ENCODE peak calls at places on chromosomes 11 and 22, in seven cellular contexts. G is K562, P is HepG2, T is tibial nerve, H is A549, L is ovary, F is SK-N-SH. U is an unnamed sample.

GRCh38 chr22:45911601-45912271 is 65.2 kb downstream of the WNT7B start:
- DNase-seq in G (no peak), P (peak; percentile 6), T (peak; percentile 20), H (peak; percentile 96), L (peak; percentile 39), F (no peak), U (peak; percentile 36)

GRCh38 chr22:46934746-46935491 is 172.5 kb downstream of the TBC1D22A start:
- DNase-seq in G (peak; percentile 73), P (peak; percentile 84), T (no peak), H (peak; percentile 56), L (no peak), F (no peak), U (no peak)

GRCh38 chr22:20520093-20520511 is 12.7 kb downstream of the MED15 start:
- DNase-seq in G (no peak), P (no peak), T (no peak), H (no peak), L (no peak), F (no peak), U (no peak)

GRCh38 chr11:117255966-117256365 is 23.5 kb downstream of the RNF214 start:
- DNase-seq in G (no peak), P (no peak), T (no peak), H (no peak), L (no peak), F (no peak), U (no peak)

GRCh38 chr11:23405350-23405937 is 545.2 kb upstream of the CCDC179 start:
- DNase-seq in G (no peak), P (no peak), T (no peak), H (no peak), L (no peak), F (no peak), U (no peak)

GRCh38 chr11:469684-470667 is 19.9 kb downstream of the PTDSS2 start:
- DNase-seq in G (no peak), P (peak; percentile 83), T (peak; percentile 63), H (peak; percentile 58), L (peak; percentile 77), F (peak; percentile 35), U (peak; percentile 63)

GRCh38 chr11:742571-743201 is 4.6 kb upstream of the TALDO1 start:
- DNase-seq in G (no peak), P (no peak), T (no peak), H (no peak), L (no peak), F (no peak), U (no peak)

GRCh38 chr11:64413417-64413816 is 54.5 kb downstream of the RPS6KA4 start:
- DNase-seq in G (no peak), P (no peak), T (no peak), H (no peak), L (no peak), F (no peak), U (no peak)

GRCh38 chr11:46321757-46322156 is 25.5 kb upstream of the DGKZ start:
- DNase-seq in G (no peak), P (no peak), T (no peak), H (no peak), L (no peak), F (no peak), U (no peak)

GRCh38 chr22:39150848-39151215 is 1.6 kb downstream of the CBX7 start:
- DNase-seq in G (no peak), P (no peak), T (no peak), H (no peak), L (no peak), F (no peak), U (no peak)

GRCh38 chr22:44191036-44191454 is 10.3 kb downstream of the PARVG start:
- DNase-seq in G (no peak), P (no peak), T (no peak), H (no peak), L (no peak), F (no peak), U (no peak)

GRCh38 chr11:6440906-6441358 is at the start of gene HPX:
- DNase-seq in G (no peak), P (peak; percentile 86), T (no peak), H (no peak), L (no peak), F (no peak), U (no peak)

GRCh38 chr11:112795142-112795815 is 165.9 kb upstream of the NCAM1 start:
- DNase-seq in G (peak; percentile 70), P (peak; percentile 19), T (peak; percentile 40), H (peak; percentile 37), L (peak; percentile 21), F (peak; percentile 56), U (peak; percentile 35)

GRCh38 chr22:22553735-22554134 is 5.3 kb downstream of the PRAME start:
- DNase-seq in G (peak; percentile 69), P (no peak), T (no peak), H (no peak), L (no peak), F (no peak), U (no peak)

GRCh38 chr11:34639545-34639944 is 18.7 kb downstream of the EHF start:
- DNase-seq in G (no peak), P (no peak), T (no peak), H (peak; percentile 51), L (no peak), F (no peak), U (no peak)

GRCh38 chr11:34640050-34640971 is 19.4 kb downstream of the EHF start:
- DNase-seq in G (peak; percentile 41), P (peak; percentile 94), T (no peak), H (peak; percentile 98), L (no peak), F (no peak), U (peak; percentile 87)

GRCh38 chr11:34641456-34641855 is 20.6 kb downstream of the EHF start:
- DNase-seq in G (no peak), P (no peak), T (no peak), H (peak; percentile 51), L (no peak), F (no peak), U (no peak)

GRCh38 chr11:34643846-34644245 is 23.0 kb downstream of the EHF start:
- DNase-seq in G (no peak), P (no peak), T (no peak), H (no peak), L (no peak), F (no peak), U (no peak)

DNA sequence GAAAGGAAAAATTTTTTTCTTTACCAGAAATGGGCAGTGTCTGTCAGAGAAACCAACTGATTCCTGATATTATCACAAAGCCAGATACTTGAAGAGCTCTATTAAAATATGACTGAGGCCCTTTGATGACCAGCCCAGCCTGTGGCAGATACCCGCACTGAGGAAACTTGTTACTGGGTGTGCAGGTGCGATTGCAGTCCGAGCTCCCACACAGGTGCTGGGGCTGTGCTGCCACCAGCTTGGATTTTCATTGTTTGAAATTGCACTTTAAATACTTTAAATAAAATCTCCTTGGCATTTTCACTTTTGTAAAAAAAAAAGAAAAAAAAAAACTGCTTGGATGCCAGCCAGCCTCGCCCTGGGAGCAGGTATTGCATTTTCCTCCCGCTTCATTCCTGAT is 21.1 kb downstream of the EHF start:
- DNase-seq in G (no peak), P (no peak), T (no peak), H (no peak), L (no peak), F (peak; percentile 23), U (no peak)
- TF ChIP-seq EP300 in G (no peak), P (no peak), T (no peak), H (no peak), L (no peak), F (no peak), U (no peak)

GRCh38 chr22:40418366-40419201 is 48.2 kb downstream of the SGSM3 start:
- DNase-seq in G (no peak), P (no peak), T (no peak), H (no peak), L (no peak), F (no peak), U (no peak)
- H3K4me1 ChIP-seq in G (no peaks in the 10 kb centered on the region), P (no peaks in the 10 kb centered on the region), T (no peaks in the 10 kb centered on the region), H (no peaks in the 10 kb centered on the region), L (peaks cover 2% of the 10 kb centered on the region), F (peaks cover 18% of the 10 kb centered on the region), U (peaks cover 18% of the 10 kb centered on the region)

GRCh38 chr11:68096962-68097361 is 24.2 kb downstream of the CHKA start:
- DNase-seq in G (no peak), P (no peak), T (no peak), H (no peak), L (no peak), F (no peak), U (no peak)

GRCh38 chr11:68093565-68093964 is 27.6 kb downstream of the CHKA start:
- DNase-seq in G (no peak), P (no peak), T (no peak), H (no peak), L (no peak), F (no peak), U (no peak)

GRCh38 chr11:68099474-68100405 is 21.4 kb downstream of the CHKA start:
- DNase-seq in G (peak; percentile 74), P (peak; percentile 99), T (no peak), H (no peak), L (peak; percentile 62), F (peak; percentile 57), U (peak; percentile 95)

GRCh38 chr11:68099057-68099456 is 22.1 kb downstream of the CHKA start:
- DNase-seq in G (no peak), P (no peak), T (no peak), H (no peak), L (no peak), F (no peak), U (no peak)
- H3K27ac ChIP-seq in G (peak overlapping the region; percentile 57), P (peak overlapping the region; percentile 94), T (peak overlapping the region; percentile 34), H (no peak overlapping the region), L (peak overlapping the region; percentile 22), F (peak overlapping the region; percentile 53), U (no peak overlapping the region)

GRCh38 chr11:37747121-37747520 is 1149.1 kb upstream of the RAG2 start:
- DNase-seq in G (no peak), P (no peak), T (no peak), H (no peak), L (no peak), F (no peak), U (no peak)

GRCh38 chr11:37748641-37749040 is 1150.6 kb upstream of the RAG2 start:
- DNase-seq in G (no peak), P (no peak), T (no peak), H (no peak), L (no peak), F (no peak), U (no peak)
- TF ChIP-seq EP300 in G (no peak), P (no peak), T (no peak), H (no peak), L (no peak), F (no peak), U (no peak)

DNA sequence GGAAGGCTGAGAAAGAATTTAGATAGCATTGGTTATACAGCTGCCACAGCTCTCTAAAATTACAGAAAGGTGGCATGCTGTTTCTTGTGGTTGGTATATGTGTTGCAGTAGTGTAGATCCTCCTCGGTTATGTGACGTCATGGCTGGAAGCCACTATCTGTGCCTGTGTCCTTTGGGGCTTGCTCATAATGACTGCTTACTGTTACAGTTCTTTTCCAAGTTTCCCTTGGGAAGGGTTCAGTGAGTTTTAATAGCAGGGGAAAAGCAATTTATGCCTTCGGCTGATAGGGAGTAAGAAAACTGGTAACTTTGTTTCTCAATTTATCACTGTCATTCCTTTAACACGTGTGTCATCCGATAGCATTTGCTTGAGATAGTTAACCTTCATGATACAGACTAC is 47.2 kb downstream of the POLD3 start:
- DNase-seq in G (peak; percentile 26), P (no peak), T (no peak), H (no peak), L (no peak), F (no peak), U (no peak)
- H3K4me1 ChIP-seq in G (no peaks in the 10 kb centered on the region), P (no peaks in the 10 kb centered on the region), T (no peaks in the 10 kb centered on the region), H (peaks cover 27% of the 10 kb centered on the region), L (peaks cover 3% of the 10 kb centered on the region), F (no peaks in the 10 kb centered on the region), U (no peaks in the 10 kb centered on the region)

GRCh38 chr11:126467046-126467370 is 111.5 kb downstream of the ST3GAL4 start:
- DNase-seq in G (no peak), P (no peak), T (no peak), H (no peak), L (no peak), F (no peak), U (no peak)
- H3K27ac ChIP-seq in G (no peak overlapping the region), P (no peak overlapping the region), T (no peak overlapping the region), H (no peak overlapping the region), L (no peak overlapping the region), F (no peak overlapping the region), U (no peak overlapping the region)

U was measured in stomach.